ENCODE peak calls at places on chromosomes 1 and 21, in nine cellular contexts. One of them, this sample, is unnamed.

GRCh38 chr1:42759114-42759513 is 7.7 kb downstream of the P3H1 start:
- DNase-seq in skeletal muscle cell: no peak
- DNase-seq in HAP-1: no peak
- DNase-seq in Jurkat, Clone E6-1: no peak
- DNase-seq in HFF-Myc: no peak
- DNase-seq in foreskin fibroblast: no peak
- DNase-seq in CD8-positive, alpha-beta memory T cell: no peak
- DNase-seq in NT2/D1: no peak
- DNase-seq in cardiac muscle cell: no peak
- DNase-seq in this sample: no peak

GRCh38 chr21:42114646-42115045 is 43.5 kb downstream of the UMODL1 start:
- DNase-seq in foreskin fibroblast: no peak
- DNase-seq in skeletal muscle cell: no peak
- DNase-seq in HFF-Myc: no peak
- DNase-seq in Jurkat, Clone E6-1: no peak
- DNase-seq in HAP-1: no peak
- DNase-seq in cardiac muscle cell: no peak
- DNase-seq in CD8-positive, alpha-beta memory T cell: no peak
- DNase-seq in NT2/D1: no peak
- DNase-seq in this sample: no peak

GRCh38 chr1:101357444-101357986 is 120.7 kb downstream of the S1PR1 start:
- DNase-seq in NT2/D1: peak
- DNase-seq in skeletal muscle cell: peak
- DNase-seq in CD8-positive, alpha-beta memory T cell: peak
- DNase-seq in foreskin fibroblast: peak
- DNase-seq in HFF-Myc: peak
- DNase-seq in Jurkat, Clone E6-1: peak
- DNase-seq in cardiac muscle cell: peak
- DNase-seq in HAP-1: peak
- DNase-seq in this sample: peak

GRCh38 chr1:39328722-39329121 is 124.2 kb downstream of the MACF1 start:
- DNase-seq in HAP-1: no peak
- DNase-seq in HFF-Myc: no peak
- DNase-seq in Jurkat, Clone E6-1: no peak
- DNase-seq in foreskin fibroblast: no peak
- DNase-seq in skeletal muscle cell: no peak
- DNase-seq in cardiac muscle cell: no peak
- DNase-seq in NT2/D1: no peak
- DNase-seq in CD8-positive, alpha-beta memory T cell: no peak
- DNase-seq in this sample: no peak

GRCh38 chr1:163535807-163536206 is 214.1 kb downstream of the NUF2 start:
- DNase-seq in skeletal muscle cell: no peak
- DNase-seq in cardiac muscle cell: peak
- DNase-seq in HFF-Myc: peak
- DNase-seq in HAP-1: peak
- DNase-seq in Jurkat, Clone E6-1: peak
- DNase-seq in CD8-positive, alpha-beta memory T cell: no peak
- DNase-seq in NT2/D1: peak
- DNase-seq in foreskin fibroblast: peak
- DNase-seq in this sample: no peak

GRCh38 chr1:54853096-54853792 is 33.8 kb downstream of the DHCR24 start:
- DNase-seq in skeletal muscle cell: no peak
- DNase-seq in HFF-Myc: no peak
- DNase-seq in CD8-positive, alpha-beta memory T cell: no peak
- DNase-seq in HAP-1: no peak
- DNase-seq in Jurkat, Clone E6-1: no peak
- DNase-seq in cardiac muscle cell: no peak
- DNase-seq in foreskin fibroblast: no peak
- DNase-seq in NT2/D1: no peak
- DNase-seq in this sample: no peak

GRCh38 chr1:50633465-50633864 is 210.2 kb upstream of the DMRTA2 start:
- DNase-seq in HAP-1: peak
- DNase-seq in skeletal muscle cell: no peak
- DNase-seq in HFF-Myc: no peak
- DNase-seq in NT2/D1: no peak
- DNase-seq in cardiac muscle cell: peak
- DNase-seq in foreskin fibroblast: no peak
- DNase-seq in CD8-positive, alpha-beta memory T cell: no peak
- DNase-seq in Jurkat, Clone E6-1: no peak
- DNase-seq in this sample: no peak

GRCh38 chr1:162319510-162320160 is 57.0 kb downstream of the SPATA46 start:
- DNase-seq in NT2/D1: no peak
- DNase-seq in cardiac muscle cell: no peak
- DNase-seq in HFF-Myc: no peak
- DNase-seq in HAP-1: no peak
- DNase-seq in skeletal muscle cell: peak
- DNase-seq in Jurkat, Clone E6-1: no peak
- DNase-seq in CD8-positive, alpha-beta memory T cell: no peak
- DNase-seq in foreskin fibroblast: peak
- DNase-seq in this sample: peak

GRCh38 chr1:228469413-228470162 is 17.6 kb upstream of the RNF187 start:
- DNase-seq in skeletal muscle cell: no peak
- DNase-seq in HAP-1: no peak
- DNase-seq in NT2/D1: no peak
- DNase-seq in cardiac muscle cell: no peak
- DNase-seq in foreskin fibroblast: no peak
- DNase-seq in CD8-positive, alpha-beta memory T cell: no peak
- DNase-seq in Jurkat, Clone E6-1: no peak
- DNase-seq in HFF-Myc: no peak
- DNase-seq in this sample: no peak

GRCh38 chr1:232201024-232201423 is 428.9 kb downstream of the SIPA1L2 start:
- DNase-seq in NT2/D1: no peak
- DNase-seq in skeletal muscle cell: no peak
- DNase-seq in HAP-1: no peak
- DNase-seq in cardiac muscle cell: no peak
- DNase-seq in Jurkat, Clone E6-1: no peak
- DNase-seq in HFF-Myc: no peak
- DNase-seq in foreskin fibroblast: no peak
- DNase-seq in CD8-positive, alpha-beta memory T cell: no peak
- DNase-seq in this sample: no peak

GRCh38 chr1:62599044-62599443 is 1.7 kb downstream of the ANGPTL3 start:
- DNase-seq in HFF-Myc: no peak
- DNase-seq in HAP-1: no peak
- DNase-seq in CD8-positive, alpha-beta memory T cell: no peak
- DNase-seq in Jurkat, Clone E6-1: no peak
- DNase-seq in cardiac muscle cell: no peak
- DNase-seq in foreskin fibroblast: no peak
- DNase-seq in skeletal muscle cell: no peak
- DNase-seq in NT2/D1: no peak
- DNase-seq in this sample: no peak

GRCh38 chr1:185213086-185213485 is 56.1 kb downstream of the SWT1 start:
- DNase-seq in NT2/D1: no peak
- DNase-seq in foreskin fibroblast: no peak
- DNase-seq in HAP-1: no peak
- DNase-seq in skeletal muscle cell: peak
- DNase-seq in cardiac muscle cell: no peak
- DNase-seq in CD8-positive, alpha-beta memory T cell: no peak
- DNase-seq in HFF-Myc: no peak
- DNase-seq in Jurkat, Clone E6-1: no peak
- DNase-seq in this sample: no peak

GRCh38 chr1:245915406-245915805 is 591.7 kb downstream of the SMYD3 start:
- DNase-seq in skeletal muscle cell: no peak
- DNase-seq in Jurkat, Clone E6-1: no peak
- DNase-seq in CD8-positive, alpha-beta memory T cell: no peak
- DNase-seq in HFF-Myc: no peak
- DNase-seq in HAP-1: no peak
- DNase-seq in cardiac muscle cell: no peak
- DNase-seq in foreskin fibroblast: no peak
- DNase-seq in NT2/D1: no peak
- DNase-seq in this sample: no peak

GRCh38 chr1:196361112-196361714 is 247.0 kb downstream of the KCNT2 start:
- DNase-seq in foreskin fibroblast: peak
- DNase-seq in NT2/D1: no peak
- DNase-seq in skeletal muscle cell: peak
- DNase-seq in cardiac muscle cell: no peak
- DNase-seq in CD8-positive, alpha-beta memory T cell: no peak
- DNase-seq in HFF-Myc: no peak
- DNase-seq in Jurkat, Clone E6-1: no peak
- DNase-seq in HAP-1: no peak
- DNase-seq in this sample: peak

GRCh38 chr1:66791621-66792610 is 9.2 kb downstream of the INSL5 start:
- DNase-seq in cardiac muscle cell: no peak
- DNase-seq in HFF-Myc: no peak
- DNase-seq in CD8-positive, alpha-beta memory T cell: no peak
- DNase-seq in NT2/D1: no peak
- DNase-seq in HAP-1: no peak
- DNase-seq in skeletal muscle cell: no peak
- DNase-seq in foreskin fibroblast: no peak
- DNase-seq in Jurkat, Clone E6-1: no peak
- DNase-seq in this sample: no peak
- H3K4me3 ChIP-seq in cardiac muscle cell: no peak
- H3K4me3 ChIP-seq in HFF-Myc: no peak
- H3K4me3 ChIP-seq in CD8-positive, alpha-beta memory T cell: no peak
- H3K4me3 ChIP-seq in NT2/D1: no peak
- H3K4me3 ChIP-seq in HAP-1: no peak
- H3K4me3 ChIP-seq in skeletal muscle cell: no peak
- H3K4me3 ChIP-seq in foreskin fibroblast: no peak
- H3K4me3 ChIP-seq in Jurkat, Clone E6-1: no peak
- H3K4me3 ChIP-seq in this sample: no peak

GRCh38 chr1:89822109-89822962 is 1.5 kb downstream of the LRRC8D start:
- DNase-seq in HFF-Myc: no peak
- DNase-seq in CD8-positive, alpha-beta memory T cell: no peak
- DNase-seq in HAP-1: peak
- DNase-seq in skeletal muscle cell: no peak
- DNase-seq in foreskin fibroblast: no peak
- DNase-seq in Jurkat, Clone E6-1: no peak
- DNase-seq in NT2/D1: no peak
- DNase-seq in cardiac muscle cell: no peak
- DNase-seq in this sample: no peak
- H3K4me3 ChIP-seq in HFF-Myc: peak
- H3K4me3 ChIP-seq in CD8-positive, alpha-beta memory T cell: peak
- H3K4me3 ChIP-seq in HAP-1: peak
- H3K4me3 ChIP-seq in skeletal muscle cell: peak
- H3K4me3 ChIP-seq in foreskin fibroblast: peak
- H3K4me3 ChIP-seq in Jurkat, Clone E6-1: peak
- H3K4me3 ChIP-seq in NT2/D1: peak
- H3K4me3 ChIP-seq in cardiac muscle cell: peak
- H3K4me3 ChIP-seq in this sample: peak

DNA sequence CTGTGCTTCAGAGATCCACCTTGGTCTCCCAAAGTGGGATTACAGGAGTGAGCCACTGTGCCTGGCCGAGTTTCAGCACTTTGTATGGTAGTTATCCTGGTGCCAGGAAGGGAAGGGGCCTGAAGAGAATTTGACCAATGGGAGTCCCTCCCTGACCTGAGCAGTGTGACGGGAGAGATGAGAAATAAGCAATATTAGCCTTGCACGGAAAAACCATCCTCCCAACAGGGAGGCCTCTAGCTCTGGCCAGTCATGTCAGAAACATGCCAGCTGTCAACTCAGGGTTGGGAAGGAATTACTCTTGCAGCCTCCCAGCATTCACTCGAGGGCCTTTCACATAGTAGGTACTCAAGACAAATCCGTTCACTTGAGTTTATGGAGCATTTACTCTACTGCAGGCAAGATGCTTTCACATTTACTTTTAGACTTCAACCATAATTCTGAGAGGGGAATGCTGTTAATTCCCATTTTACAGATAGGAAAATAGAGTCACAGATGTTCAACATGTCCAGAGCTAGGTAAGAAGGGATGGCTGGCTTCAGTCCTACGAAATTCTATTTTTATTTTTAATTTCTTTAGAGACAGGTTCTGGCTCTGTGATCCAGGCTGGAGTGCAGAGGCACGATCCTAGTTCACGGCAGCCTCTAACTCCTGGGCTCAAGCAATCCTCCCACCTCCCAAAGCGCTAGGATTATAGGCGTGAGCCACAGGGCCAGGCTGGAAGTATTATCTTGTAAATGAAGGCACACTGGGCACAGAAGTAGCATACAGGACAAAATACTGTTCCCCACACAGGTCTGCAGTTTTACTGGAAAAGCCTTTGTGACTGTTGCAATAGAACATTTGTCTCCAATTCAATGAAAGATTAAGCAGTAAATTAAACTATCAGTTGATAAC is 3.2 kb upstream of the ATP13A2 start:
- DNase-seq in HFF-Myc: no peak
- DNase-seq in cardiac muscle cell: no peak
- DNase-seq in foreskin fibroblast: no peak
- DNase-seq in HAP-1: peak
- DNase-seq in NT2/D1: no peak
- DNase-seq in CD8-positive, alpha-beta memory T cell: no peak
- DNase-seq in skeletal muscle cell: no peak
- DNase-seq in Jurkat, Clone E6-1: no peak
- DNase-seq in this sample: no peak
- H3K4me3 ChIP-seq in HFF-Myc: no peak
- H3K4me3 ChIP-seq in cardiac muscle cell: no peak
- H3K4me3 ChIP-seq in foreskin fibroblast: no peak
- H3K4me3 ChIP-seq in HAP-1: no peak
- H3K4me3 ChIP-seq in NT2/D1: no peak
- H3K4me3 ChIP-seq in CD8-positive, alpha-beta memory T cell: no peak
- H3K4me3 ChIP-seq in skeletal muscle cell: no peak
- H3K4me3 ChIP-seq in Jurkat, Clone E6-1: no peak
- H3K4me3 ChIP-seq in this sample: no peak

GRCh38 chr1:26689504-26689903 is 6.3 kb upstream of the ARID1A start:
- DNase-seq in cardiac muscle cell: no peak
- DNase-seq in foreskin fibroblast: no peak
- DNase-seq in Jurkat, Clone E6-1: no peak
- DNase-seq in CD8-positive, alpha-beta memory T cell: no peak
- DNase-seq in HFF-Myc: no peak
- DNase-seq in skeletal muscle cell: no peak
- DNase-seq in NT2/D1: no peak
- DNase-seq in HAP-1: no peak
- DNase-seq in this sample: no peak
- H3K4me3 ChIP-seq in cardiac muscle cell: no peak
- H3K4me3 ChIP-seq in foreskin fibroblast: no peak
- H3K4me3 ChIP-seq in Jurkat, Clone E6-1: no peak
- H3K4me3 ChIP-seq in CD8-positive, alpha-beta memory T cell: no peak
- H3K4me3 ChIP-seq in HFF-Myc: no peak
- H3K4me3 ChIP-seq in skeletal muscle cell: no peak
- H3K4me3 ChIP-seq in NT2/D1: no peak
- H3K4me3 ChIP-seq in HAP-1: no peak
- H3K4me3 ChIP-seq in this sample: no peak

DNA sequence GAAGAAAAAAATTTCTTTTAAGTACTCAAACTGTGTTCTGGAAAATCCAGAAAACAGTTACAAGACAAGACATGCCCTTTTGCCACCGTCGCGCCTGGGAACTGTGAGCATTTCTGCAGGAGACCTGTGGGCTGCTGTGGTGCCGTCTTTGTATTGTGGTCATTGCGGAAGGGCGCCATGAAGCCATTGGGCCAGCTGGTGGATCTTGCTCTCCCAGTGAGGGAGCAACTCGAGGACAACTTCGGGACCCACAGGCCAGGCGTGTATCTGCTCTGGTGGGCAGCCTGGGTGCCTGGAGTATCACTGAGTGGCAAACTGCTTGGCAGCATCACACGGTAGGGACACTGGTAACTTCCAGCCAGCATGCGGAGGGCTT is 3.8 kb upstream of the THEMIS2 start:
- DNase-seq in CD8-positive, alpha-beta memory T cell: no peak
- DNase-seq in skeletal muscle cell: no peak
- DNase-seq in HAP-1: no peak
- DNase-seq in HFF-Myc: no peak
- DNase-seq in Jurkat, Clone E6-1: no peak
- DNase-seq in foreskin fibroblast: no peak
- DNase-seq in NT2/D1: no peak
- DNase-seq in cardiac muscle cell: no peak
- DNase-seq in this sample: no peak
- H3K4me3 ChIP-seq in CD8-positive, alpha-beta memory T cell: peak
- H3K4me3 ChIP-seq in skeletal muscle cell: no peak
- H3K4me3 ChIP-seq in HAP-1: no peak
- H3K4me3 ChIP-seq in HFF-Myc: no peak
- H3K4me3 ChIP-seq in Jurkat, Clone E6-1: peak
- H3K4me3 ChIP-seq in foreskin fibroblast: no peak
- H3K4me3 ChIP-seq in NT2/D1: no peak
- H3K4me3 ChIP-seq in cardiac muscle cell: no peak
- H3K4me3 ChIP-seq in this sample: no peak